ENCODE peak calls at places on chromosomes 13 and 19, in five cellular contexts. K is BJ, R is lower leg skin, Z is germinal center, U is hepatic stellate cell. I is an unnamed sample.

GRCh38 chr13:60572003-60572792 is 175.2 kb downstream of the TDRD3 start:
- DNase-seq in K (no peak), R (no peak), Z (no peak), U (peak), I (no peak)

GRCh38 chr19:46514589-46515289 is 19.1 kb upstream of the PNMA8B start:
- DNase-seq in K (no peak), R (no peak), Z (no peak), U (no peak), I (peak)

GRCh38 chr13:113565526-113566226 is 18.9 kb upstream of the TFDP1 start:
- DNase-seq in K (no peak), R (peak), Z (no peak), U (no peak), I (no peak)

GRCh38 chr13:94291631-94292322 is 187.7 kb downstream of the DCT start:
- DNase-seq in K (no peak), R (no peak), Z (no peak), U (no peak), I (no peak)

GRCh38 chr13:60379837-60380236 is 17.2 kb upstream of the TDRD3 start:
- DNase-seq in K (no peak), R (no peak), Z (no peak), U (no peak), I (no peak)

GRCh38 chr13:110646442-110647364 is 31.4 kb downstream of the NAXD start:
- DNase-seq in K (no peak), R (peak), Z (no peak), U (no peak), I (no peak)

GRCh38 chr19:40605201-40605971 is 4.2 kb downstream of the LTBP4 start:
- DNase-seq in K (no peak), R (peak), Z (peak), U (peak), I (peak)

GRCh38 chr19:31528261-31528660 is 179.0 kb upstream of the TSHZ3 start:
- DNase-seq in K (no peak), R (peak), Z (no peak), U (no peak), I (no peak)

GRCh38 chr13:110297011-110297410 is 9.9 kb downstream of the COL4A1 start:
- DNase-seq in K (no peak), R (peak), Z (no peak), U (no peak), I (no peak)

GRCh38 chr19:16569609-16570320 is 2.5 kb downstream of the SLC35E1 start:
- DNase-seq in K (no peak), R (no peak), Z (no peak), U (no peak), I (no peak)

GRCh38 chr13:41608779-41609178 is 151.4 kb downstream of the RGCC start:
- DNase-seq in K (no peak), R (no peak), Z (no peak), U (no peak), I (no peak)

GRCh38 chr19:4971424-4971793 is 2.5 kb downstream of the KDM4B start:
- DNase-seq in K (no peak), R (peak), Z (no peak), U (peak), I (peak)

I was measured in K562.